ENCODE peak calls at places on chromosomes 6 and 20, in five cellular contexts. One of them, this sample, is unnamed.

GRCh38 chr6:15776458-15776980 is 113.7 kb upstream of the DTNBP1 start:
- DNase-seq in hypothalamus: no peak
- DNase-seq in mucosa of gallbladder: no peak
- DNase-seq in HT-29: no peak
- DNase-seq in stomach: no peak
- DNase-seq in this sample: no peak

GRCh38 chr6:148840256-148840655 is 93.4 kb downstream of the UST start:
- DNase-seq in hypothalamus: no peak
- DNase-seq in mucosa of gallbladder: no peak
- DNase-seq in HT-29: no peak
- DNase-seq in stomach: no peak
- DNase-seq in this sample: no peak

GRCh38 chr6:135181333-135182119 is 418 bp downstream of the MYB start:
- DNase-seq in hypothalamus: no peak
- DNase-seq in mucosa of gallbladder: no peak
- DNase-seq in HT-29: peak
- DNase-seq in stomach: no peak
- DNase-seq in this sample: peak

GRCh38 chr6:38997128-38997761 is 51.3 kb upstream of the GLP1R start:
- DNase-seq in hypothalamus: no peak
- DNase-seq in mucosa of gallbladder: no peak
- DNase-seq in HT-29: peak
- DNase-seq in stomach: peak
- DNase-seq in this sample: no peak

GRCh38 chr20:47506850-47507249 is 5.2 kb downstream of the NCOA3 start:
- DNase-seq in hypothalamus: no peak
- DNase-seq in mucosa of gallbladder: no peak
- DNase-seq in HT-29: no peak
- DNase-seq in stomach: no peak
- DNase-seq in this sample: no peak

GRCh38 chr6:160455484-160456213 is 107.5 kb downstream of the SLC22A3 start:
- DNase-seq in hypothalamus: peak
- DNase-seq in mucosa of gallbladder: peak
- DNase-seq in HT-29: peak
- DNase-seq in stomach: peak
- DNase-seq in this sample: peak

GRCh38 chr6:21395121-21395520 is 198.4 kb upstream of the SOX4 start:
- DNase-seq in hypothalamus: no peak
- DNase-seq in mucosa of gallbladder: peak
- DNase-seq in HT-29: no peak
- DNase-seq in stomach: no peak
- DNase-seq in this sample: no peak

GRCh38 chr20:44646023-44646640 is 5.4 kb downstream of the ADA start:
- DNase-seq in hypothalamus: no peak
- DNase-seq in mucosa of gallbladder: no peak
- DNase-seq in HT-29: no peak
- DNase-seq in stomach: no peak
- DNase-seq in this sample: no peak

GRCh38 chr20:47360207-47360488 is 3.6 kb upstream of the ZMYND8 start:
- DNase-seq in hypothalamus: no peak
- DNase-seq in mucosa of gallbladder: peak
- DNase-seq in HT-29: peak
- DNase-seq in stomach: peak
- DNase-seq in this sample: peak

GRCh38 chr6:48024956-48025355 is 86.0 kb downstream of the PTCHD4 start:
- DNase-seq in hypothalamus: no peak
- DNase-seq in mucosa of gallbladder: no peak
- DNase-seq in HT-29: no peak
- DNase-seq in stomach: no peak
- DNase-seq in this sample: no peak

GRCh38 chr6:39793528-39793927 is 1.4 kb downstream of the DAAM2 start:
- DNase-seq in hypothalamus: no peak
- DNase-seq in mucosa of gallbladder: no peak
- DNase-seq in HT-29: no peak
- DNase-seq in stomach: no peak
- DNase-seq in this sample: no peak

GRCh38 chr6:80094017-80094416 is 12.5 kb upstream of the BCKDHB start:
- DNase-seq in hypothalamus: no peak
- DNase-seq in mucosa of gallbladder: no peak
- DNase-seq in HT-29: peak
- DNase-seq in stomach: no peak
- DNase-seq in this sample: no peak

GRCh38 chr6:8530775-8531435 is 95.6 kb upstream of the SLC35B3 start:
- DNase-seq in hypothalamus: no peak
- DNase-seq in mucosa of gallbladder: no peak
- DNase-seq in HT-29: no peak
- DNase-seq in stomach: no peak
- DNase-seq in this sample: no peak

GRCh38 chr6:42406296-42407280 is 45.1 kb downstream of the TRERF1 start:
- DNase-seq in hypothalamus: no peak
- DNase-seq in mucosa of gallbladder: no peak
- DNase-seq in HT-29: no peak
- DNase-seq in stomach: no peak
- DNase-seq in this sample: no peak

GRCh38 chr6:136761227-136761922 is 30.9 kb downstream of the MAP3K5 start:
- DNase-seq in hypothalamus: no peak
- DNase-seq in mucosa of gallbladder: no peak
- DNase-seq in HT-29: no peak
- DNase-seq in stomach: no peak
- DNase-seq in this sample: peak

GRCh38 chr6:14765106-14765505 is 480.8 kb upstream of the JARID2 start:
- DNase-seq in hypothalamus: no peak
- DNase-seq in mucosa of gallbladder: no peak
- DNase-seq in HT-29: no peak
- DNase-seq in stomach: no peak
- DNase-seq in this sample: no peak

GRCh38 chr6:118649918-118650499 is 1.4 kb downstream of the CEP85L start:
- DNase-seq in hypothalamus: no peak
- DNase-seq in mucosa of gallbladder: no peak
- DNase-seq in HT-29: no peak
- DNase-seq in stomach: no peak
- DNase-seq in this sample: no peak

GRCh38 chr6:52087498-52087999 is at the start of gene PKHD1:
- DNase-seq in hypothalamus: no peak
- DNase-seq in mucosa of gallbladder: peak
- DNase-seq in HT-29: peak
- DNase-seq in stomach: peak
- DNase-seq in this sample: peak

GRCh38 chr6:7763896-7764295 is 38.0 kb downstream of the BMP6 start:
- DNase-seq in hypothalamus: no peak
- DNase-seq in mucosa of gallbladder: no peak
- DNase-seq in HT-29: no peak
- DNase-seq in stomach: no peak
- DNase-seq in this sample: no peak

GRCh38 chr6:53112404-53112803 is 36.2 kb downstream of the GCM1 start:
- DNase-seq in hypothalamus: no peak
- DNase-seq in mucosa of gallbladder: peak
- DNase-seq in HT-29: peak
- DNase-seq in stomach: peak
- DNase-seq in this sample: peak

GRCh38 chr6:12504325-12504966 is 212.1 kb upstream of the PHACTR1 start:
- DNase-seq in hypothalamus: no peak
- DNase-seq in mucosa of gallbladder: no peak
- DNase-seq in HT-29: peak
- DNase-seq in stomach: no peak
- DNase-seq in this sample: peak

GRCh38 chr6:37830225-37830624 is 10.7 kb downstream of the ZFAND3 start:
- DNase-seq in hypothalamus: no peak
- DNase-seq in mucosa of gallbladder: no peak
- DNase-seq in HT-29: no peak
- DNase-seq in stomach: no peak
- DNase-seq in this sample: no peak

GRCh38 chr6:158038291-158039177 is 56.9 kb downstream of the SYNJ2 start:
- DNase-seq in hypothalamus: no peak
- DNase-seq in mucosa of gallbladder: no peak
- DNase-seq in HT-29: no peak
- DNase-seq in stomach: no peak
- DNase-seq in this sample: no peak

GRCh38 chr6:123329337-123329736 is 307.4 kb downstream of the TRDN start:
- DNase-seq in hypothalamus: no peak
- DNase-seq in mucosa of gallbladder: no peak
- DNase-seq in HT-29: no peak
- DNase-seq in stomach: no peak
- DNase-seq in this sample: no peak

GRCh38 chr6:167573461-167574215 is 248.8 kb downstream of the TTLL2 start:
- DNase-seq in hypothalamus: no peak
- DNase-seq in mucosa of gallbladder: no peak
- DNase-seq in HT-29: no peak
- DNase-seq in stomach: no peak
- DNase-seq in this sample: no peak

GRCh38 chr6:137161975-137162374 is 11.5 kb downstream of the IL22RA2 start:
- DNase-seq in hypothalamus: no peak
- DNase-seq in mucosa of gallbladder: no peak
- DNase-seq in HT-29: no peak
- DNase-seq in stomach: no peak
- DNase-seq in this sample: no peak

GRCh38 chr20:35135867-35136586 is 11.1 kb downstream of the EDEM2 start:
- DNase-seq in hypothalamus: no peak
- DNase-seq in mucosa of gallbladder: no peak
- DNase-seq in HT-29: no peak
- DNase-seq in stomach: no peak
- DNase-seq in this sample: no peak

GRCh38 chr6:3023663-3024483 is 24.2 kb downstream of the NQO2 start:
- DNase-seq in hypothalamus: no peak
- DNase-seq in mucosa of gallbladder: peak
- DNase-seq in HT-29: peak
- DNase-seq in stomach: peak
- DNase-seq in this sample: peak

GRCh38 chr6:143038845-143039244 is 21.8 kb upstream of the AIG1 start:
- DNase-seq in hypothalamus: no peak
- DNase-seq in mucosa of gallbladder: no peak
- DNase-seq in HT-29: peak
- DNase-seq in stomach: no peak
- DNase-seq in this sample: no peak

GRCh38 chr20:4325548-4326187 is 310.3 kb upstream of the RNF24 start:
- DNase-seq in hypothalamus: no peak
- DNase-seq in mucosa of gallbladder: no peak
- DNase-seq in HT-29: no peak
- DNase-seq in stomach: no peak
- DNase-seq in this sample: no peak

GRCh38 chr6:154888896-154889295 is 106.2 kb upstream of the TIAM2 start:
- DNase-seq in hypothalamus: no peak
- DNase-seq in mucosa of gallbladder: no peak
- DNase-seq in HT-29: no peak
- DNase-seq in stomach: no peak
- DNase-seq in this sample: no peak

GRCh38 chr20:58432190-58432954 is 43.3 kb downstream of the VAPB start:
- DNase-seq in hypothalamus: no peak
- DNase-seq in mucosa of gallbladder: no peak
- DNase-seq in HT-29: no peak
- DNase-seq in stomach: no peak
- DNase-seq in this sample: no peak

GRCh38 chr6:14876778-14877613 is 368.9 kb upstream of the JARID2 start:
- DNase-seq in hypothalamus: no peak
- DNase-seq in mucosa of gallbladder: no peak
- DNase-seq in HT-29: no peak
- DNase-seq in stomach: no peak
- DNase-seq in this sample: no peak

GRCh38 chr6:4888841-4889240 is 112.6 kb downstream of the CDYL start:
- DNase-seq in hypothalamus: no peak
- DNase-seq in mucosa of gallbladder: no peak
- DNase-seq in HT-29: no peak
- DNase-seq in stomach: no peak
- DNase-seq in this sample: no peak